ENCODE peak calls at places on chromosome 16, in four cellular contexts. Y is HCEC 1CT; V is fibroblast of pulmonary artery; P is activated CD4-positive, alpha-beta T cell treated with anti-CD3 and anti-CD28 coated beads for 24 hours. Q is an unnamed sample.

GRCh38 chr16:86519649-86520316 is 9.5 kb downstream of the FOXF1 start:
- DNase-seq in Y (peak), V (peak), P (peak), Q (peak)

GRCh38 chr16:68265078-68265925 is 976 bp downstream of the SLC7A6 start:
- DNase-seq in Y (peak), V (peak), P (no peak), Q (peak)

GRCh38 chr16:57422026-57422944 is 17.7 kb downstream of the CCL17 start:
- DNase-seq in Y (peak), V (peak), P (no peak), Q (peak)

GRCh38 chr16:65318138-65318537 is 196.3 kb upstream of the CDH11 start:
- DNase-seq in Y (no peak), V (no peak), P (no peak), Q (no peak)

GRCh38 chr16:79713609-79714309 is 113.2 kb upstream of the MAF start:
- DNase-seq in Y (no peak), V (no peak), P (no peak), Q (no peak)

GRCh38 chr16:30370444-30371247 is at the start of gene TBC1D10B:
- DNase-seq in Y (peak), V (peak), P (peak), Q (peak)

GRCh38 chr16:83606486-83607030 is 201.2 kb upstream of the HSBP1 start:
- DNase-seq in Y (no peak), V (no peak), P (no peak), Q (no peak)

GRCh38 chr16:2481676-2482075 is 6.7 kb downstream of the TBC1D24 start:
- DNase-seq in Y (no peak), V (no peak), P (no peak), Q (no peak)

GRCh38 chr16:19698480-19699465 is 19.3 kb downstream of the KNOP1 start:
- DNase-seq in Y (no peak), V (peak), P (no peak), Q (no peak)

GRCh38 chr16:53779186-53779585 is 75.2 kb downstream of the FTO start:
- DNase-seq in Y (no peak), V (no peak), P (no peak), Q (no peak)

GRCh38 chr16:88650749-88651275 is at the start of gene CYBA:
- DNase-seq in Y (no peak), V (peak), P (peak), Q (peak)

GRCh38 chr16:4962716-4963115 is 4.6 kb downstream of the SEC14L5 start:
- DNase-seq in Y (no peak), V (no peak), P (no peak), Q (no peak)